ENCODE peak calls at places on chromosome 16, in eight cellular contexts. S is nephron progenitor cell; Z is stimulated activated CD8-positive, alpha-beta memory T cell treated with anti-CD3 and anti-CD28 coated beads, Interleukin-4, amount 100 ng/mL, for 1 hour; P is mesenchymal stem cell; J is heart left ventricle; C is choroid plexus epithelial cell; G is GM13977; E is neural crest cell. F is an unnamed sample.

GRCh38 chr16:59053911-59054310 is 319.8 kb upstream of the GOT2 start:
- DNase-seq in J (no peak), Z (no peak), E (no peak), S (no peak), P (no peak), G (no peak), C (no peak), F (no peak)

GRCh38 chr16:53434436-53435065 is at the start of gene RBL2:
- DNase-seq in G (peak; percentile 76), J (peak; percentile 48), S (peak; percentile 79), Z (peak; percentile 26), C (peak; percentile 36), E (peak; percentile 73), P (peak; percentile 70), F (peak; percentile 88)

GRCh38 chr16:55473584-55473983 is 5.4 kb upstream of the MMP2 start:
- DNase-seq in G (no peak), C (no peak), Z (no peak), J (no peak), S (no peak), E (no peak), P (no peak), F (no peak)

GRCh38 chr16:68000450-68000849 is 1.2 kb upstream of the DPEP2 start:
- DNase-seq in G (no peak), E (no peak), Z (no peak), C (peak; percentile 18), S (no peak), J (peak; percentile 36), P (peak; percentile 13), F (no peak)

GRCh38 chr16:1871974-1872635 is at the start of gene MEIOB:
- DNase-seq in G (no peak), E (peak; percentile 26), S (peak; percentile 70), C (peak; percentile 19), P (peak; percentile 39), J (no peak), Z (no peak), F (peak; percentile 72)

GRCh38 chr16:86383488-86384262 is 126.7 kb upstream of the FOXF1 start:
- DNase-seq in S (no peak), P (peak; percentile 95), G (no peak), Z (no peak), E (no peak), J (no peak), C (peak; percentile 90), F (no peak)

GRCh38 chr16:89098767-89099430 is 5.2 kb downstream of the ACSF3 start:
- DNase-seq in E (no peak), Z (no peak), C (no peak), S (no peak), P (no peak), J (no peak), G (no peak), F (no peak)

GRCh38 chr16:79347176-79347715 is 253.3 kb downstream of the MAF start:
- DNase-seq in S (peak; percentile 11), J (no peak), E (no peak), Z (no peak), P (no peak), G (no peak), C (no peak), F (no peak)

GRCh38 chr16:67100569-67101300 is 9.0 kb upstream of the PHAF1 start:
- DNase-seq in S (no peak), E (no peak), P (peak; percentile 67), J (no peak), G (peak; percentile 62), Z (no peak), C (peak; percentile 69), F (no peak)

GRCh38 chr16:5328546-5328945 is 231.0 kb upstream of the EEF2KMT start:
- DNase-seq in J (no peak), C (no peak), P (no peak), G (no peak), E (no peak), S (no peak), Z (no peak), F (no peak)

GRCh38 chr16:71645450-71645849 is 19.5 kb downstream of the MARVELD3 start:
- DNase-seq in Z (no peak), G (peak; percentile 43), J (no peak), S (no peak), C (peak; percentile 87), P (peak; percentile 26), E (no peak), F (no peak)

GRCh38 chr16:5010576-5011329 is 23.0 kb downstream of the NAGPA start:
- DNase-seq in C (no peak), P (no peak), S (no peak), G (no peak), J (no peak), E (no peak), Z (no peak), F (no peak)

GRCh38 chr16:10521681-10522274 is 58.6 kb downstream of the EMP2 start:
- DNase-seq in P (peak; percentile 66), S (peak; percentile 60), G (peak; percentile 72), C (peak; percentile 84), Z (no peak), E (peak; percentile 60), J (peak; percentile 48), F (peak; percentile 59)

GRCh38 chr16:87538160-87538559 is 45.3 kb upstream of the ZCCHC14 start:
- DNase-seq in P (peak; percentile 19), Z (no peak), S (no peak), C (peak; percentile 76), J (no peak), E (no peak), G (no peak), F (no peak)

GRCh38 chr16:57766714-57767348 is 31.3 kb downstream of the KATNB1 start:
- DNase-seq in G (no peak), E (no peak), C (no peak), J (no peak), S (no peak), Z (no peak), P (no peak), F (no peak)

GRCh38 chr16:31002252-31002700 is 8.2 kb downstream of the STX1B start:
- DNase-seq in E (no peak), S (no peak), Z (no peak), C (no peak), G (no peak), P (no peak), J (no peak), F (no peak)

GRCh38 chr16:81560979-81561657 is 116.5 kb downstream of the CMIP start:
- DNase-seq in Z (no peak), C (peak; percentile 41), G (no peak), P (peak; percentile 31), E (no peak), J (no peak), S (no peak), F (no peak)

GRCh38 chr16:56266981-56267607 is 75.8 kb downstream of the GNAO1 start:
- DNase-seq in Z (no peak), G (no peak), P (no peak), E (no peak), J (no peak), C (no peak), S (no peak), F (no peak)

GRCh38 chr16:84699147-84699711 is 571 bp upstream of the USP10 start:
- DNase-seq in E (no peak), Z (no peak), P (no peak), S (no peak), G (no peak), J (no peak), C (no peak), F (no peak)

GRCh38 chr16:72508196-72508595 is 336.2 kb upstream of the PMFBP1 start:
- DNase-seq in J (no peak), G (no peak), P (no peak), Z (no peak), C (no peak), E (no peak), S (no peak), F (no peak)

GRCh38 chr16:88864521-88864920 is 1.9 kb downstream of the PABPN1L start:
- DNase-seq in J (no peak), C (no peak), E (no peak), Z (no peak), G (no peak), P (no peak), S (no peak), F (no peak)

GRCh38 chr16:76583466-76583865 is 306.3 kb downstream of the CNTNAP4 start:
- DNase-seq in S (no peak), Z (no peak), P (no peak), G (no peak), C (peak; percentile 0), E (no peak), J (peak; percentile 19), F (no peak)

GRCh38 chr16:66508261-66508913 is 41.5 kb downstream of the TK2 start:
- DNase-seq in C (no peak), P (no peak), E (no peak), J (peak; percentile 17), Z (no peak), S (no peak), G (peak; percentile 57), F (no peak)

GRCh38 chr16:31420037-31420436 is 8.1 kb downstream of the COX6A2 start:
- DNase-seq in Z (no peak), C (no peak), G (no peak), E (no peak), S (no peak), P (no peak), J (no peak), F (no peak)

GRCh38 chr16:67191995-67192681 is at the start of gene E2F4:
- DNase-seq in E (peak; percentile 76), P (peak; percentile 93), G (peak; percentile 98), S (peak; percentile 88), J (peak; percentile 93), C (peak; percentile 95), Z (peak; percentile 65), F (peak; percentile 91)

GRCh38 chr16:75087040-75087979 is 29.3 kb downstream of the LDHD start:
- DNase-seq in C (peak; percentile 83), S (no peak), J (peak; percentile 55), Z (no peak), E (no peak), P (peak; percentile 89), G (no peak), F (no peak)

GRCh38 chr16:66481081-66481942 is 54.2 kb downstream of the BEAN1 start:
- DNase-seq in P (no peak), C (no peak), J (peak; percentile 14), S (no peak), Z (no peak), E (no peak), G (no peak), F (no peak)

GRCh38 chr16:84922351-84923135 is 88.8 kb downstream of the ZDHHC7 start:
- DNase-seq in S (no peak), G (no peak), Z (no peak), E (peak; percentile 36), C (peak; percentile 25), P (peak; percentile 87), J (peak; percentile 86), F (peak; percentile 89)

GRCh38 chr16:89035698-89036570 is 57.7 kb upstream of the ACSF3 start:
- DNase-seq in J (no peak), Z (no peak), S (peak; percentile 1), C (no peak), P (no peak), G (no peak), E (no peak), F (peak; percentile 12)

GRCh38 chr16:74577882-74578366 is 29.0 kb downstream of the GLG1 start:
- DNase-seq in S (no peak), J (no peak), Z (no peak), C (peak; percentile 58), E (no peak), P (peak; percentile 72), G (peak; percentile 34), F (no peak)

GRCh38 chr16:82111944-82112343 is 58.1 kb downstream of the MPHOSPH6 start:
- DNase-seq in P (no peak), J (no peak), E (no peak), S (no peak), G (no peak), C (no peak), Z (no peak), F (no peak)

GRCh38 chr16:27611340-27611739 is 61.4 kb downstream of the KATNIP start:
- DNase-seq in E (no peak), Z (no peak), J (no peak), P (no peak), C (no peak), G (no peak), S (no peak), F (no peak)